ENCODE peak calls at places on chromosomes 16 and 17, in seven cellular contexts. M is HEK293T, H is H1, A is K562, O is HCT116, Z is GM12878, Q is HepG2. L is an unnamed sample.

GRCh38 chr17:28747046-28747691 is 3.4 kb downstream of the TRAF4 start:
- DNase-seq in M (no peak), H (no peak), A (peak; percentile 42), O (no peak), Z (no peak), Q (no peak), L (no peak)

GRCh38 chr17:49290690-49291326 is 60.2 kb upstream of the PHOSPHO1 start:
- DNase-seq in M (peak; percentile 49), H (no peak), A (peak; percentile 46), O (peak; percentile 8), Z (no peak), Q (peak; percentile 28), L (no peak)

GRCh38 chr16:89618114-89618999 is 4.9 kb downstream of the DPEP1 start:
- DNase-seq in M (no peak), H (no peak), A (no peak), O (no peak), Z (no peak), Q (no peak), L (no peak)

GRCh38 chr17:32588982-32589381 is 102.2 kb downstream of the CDK5R1 start:
- DNase-seq in M (peak; percentile 24), H (no peak), A (peak; percentile 23), O (peak; percentile 12), Z (no peak), Q (peak; percentile 11), L (peak; percentile 46)

GRCh38 chr16:87949071-87949744 is 2.0 kb upstream of the BANP start:
- DNase-seq in M (no peak), H (no peak), A (no peak), O (no peak), Z (no peak), Q (peak; percentile 81), L (no peak)

GRCh38 chr16:79286646-79287423 is 313.7 kb downstream of the MAF start:
- DNase-seq in M (no peak), H (no peak), A (no peak), O (no peak), Z (peak; percentile 49), Q (no peak), L (peak; percentile 41)

GRCh38 chr17:36525113-36525512 is 9.6 kb downstream of the MYO19 start:
- DNase-seq in M (no peak), H (no peak), A (no peak), O (no peak), Z (no peak), Q (no peak), L (no peak)

GRCh38 chr17:8963017-8963416 is 2.5 kb downstream of the PIK3R5 start:
- DNase-seq in M (no peak), H (no peak), A (no peak), O (no peak), Z (no peak), Q (no peak), L (no peak)

GRCh38 chr17:65173284-65173793 is 36.2 kb downstream of the RGS9 start:
- DNase-seq in M (no peak), H (no peak), A (peak; percentile 89), O (no peak), Z (no peak), Q (no peak), L (no peak)

GRCh38 chr16:23302045-23302956 is at the start of gene SCNN1B:
- DNase-seq in M (peak; percentile 39), H (no peak), A (no peak), O (no peak), Z (no peak), Q (no peak), L (peak; percentile 58)

GRCh38 chr16:89444151-89444723 is 46.1 kb downstream of the ANKRD11 start:
- DNase-seq in M (no peak), H (no peak), A (no peak), O (no peak), Z (no peak), Q (no peak), L (no peak)

GRCh38 chr16:29784157-29784556 is 6.1 kb downstream of the ZG16 start:
- DNase-seq in M (no peak), H (no peak), A (no peak), O (no peak), Z (no peak), Q (no peak), L (no peak)

GRCh38 chr17:69358688-69359596 is 32.0 kb upstream of the ABCA5 start:
- DNase-seq in M (no peak), H (peak; percentile 21), A (no peak), O (peak; percentile 26), Z (peak; percentile 4), Q (peak; percentile 44), L (peak; percentile 55)

GRCh38 chr16:85970712-85971220 is 71.8 kb downstream of the IRF8 start:
- DNase-seq in M (no peak), H (no peak), A (no peak), O (no peak), Z (no peak), Q (no peak), L (no peak)

GRCh38 chr16:66161942-66162341 is 204.5 kb upstream of the CDH5 start:
- DNase-seq in M (no peak), H (no peak), A (no peak), O (peak; percentile 16), Z (no peak), Q (no peak), L (no peak)

GRCh38 chr16:84774810-84775209 is 45.0 kb upstream of the CRISPLD2 start:
- DNase-seq in M (no peak), H (no peak), A (no peak), O (no peak), Z (no peak), Q (no peak), L (no peak)

GRCh38 chr16:46974352-46974751 is 878 bp upstream of the DNAJA2 start:
- DNase-seq in M (peak; percentile 22), H (no peak), A (peak; percentile 35), O (no peak), Z (peak; percentile 35), Q (peak; percentile 54), L (no peak)

GRCh38 chr17:58376472-58376921 is 24.5 kb upstream of the SUPT4H1 start:
- DNase-seq in M (no peak), H (no peak), A (no peak), O (no peak), Z (no peak), Q (no peak), L (no peak)

GRCh38 chr17:81684442-81684911 is 666 bp downstream of the HGS start:
- DNase-seq in M (no peak), H (no peak), A (no peak), O (no peak), Z (no peak), Q (peak; percentile 44), L (no peak)

GRCh38 chr17:34764716-34765115 is 185.3 kb downstream of the TMEM132E start:
- DNase-seq in M (no peak), H (no peak), A (no peak), O (no peak), Z (no peak), Q (no peak), L (no peak)

GRCh38 chr17:75649687-75650086 is 16.5 kb downstream of the SMIM5 start:
- DNase-seq in M (no peak), H (no peak), A (no peak), O (no peak), Z (no peak), Q (no peak), L (no peak)

GRCh38 chr17:47225436-47225858 is 16.3 kb downstream of the MYL4 start:
- DNase-seq in M (no peak), H (no peak), A (no peak), O (peak; percentile 58), Z (no peak), Q (peak; percentile 45), L (no peak)

GRCh38 chr17:57732062-57732461 is 13.0 kb downstream of the CCDC182 start:
- DNase-seq in M (no peak), H (no peak), A (no peak), O (no peak), Z (no peak), Q (peak; percentile 33), L (no peak)

GRCh38 chr16:28319476-28320022 is 27.2 kb downstream of the SBK1 start:
- DNase-seq in M (no peak), H (no peak), A (no peak), O (no peak), Z (no peak), Q (no peak), L (no peak)
- TF ChIP-seq SP1 in M (no peak), H (no peak), A (no peak), O (no peak), Z (no peak), Q (no peak), L (no peak)

GRCh38 chr17:7744416-7744815 is 26.9 kb downstream of the DNAH2 start:
- DNase-seq in M (no peak), H (no peak), A (no peak), O (no peak), Z (no peak), Q (no peak), L (no peak)
- TF ChIP-seq SP1 in M (no peak), H (no peak), A (no peak), O (no peak), Z (no peak), Q (no peak), L (no peak)

GRCh38 chr17:77509089-77509488 is 368.3 kb downstream of the SEC14L1 start:
- DNase-seq in M (no peak), H (no peak), A (no peak), O (no peak), Z (no peak), Q (no peak), L (no peak)

GRCh38 chr17:77511514-77512061 is 370.8 kb downstream of the SEC14L1 start:
- DNase-seq in M (no peak), H (no peak), A (no peak), O (no peak), Z (no peak), Q (no peak), L (no peak)

GRCh38 chr17:77512062-77512946 is 371.5 kb downstream of the SEC14L1 start:
- DNase-seq in M (no peak), H (no peak), A (no peak), O (no peak), Z (no peak), Q (peak; percentile 99), L (no peak)

GRCh38 chr17:77509599-77509998 is 368.8 kb downstream of the SEC14L1 start:
- DNase-seq in M (no peak), H (no peak), A (no peak), O (no peak), Z (no peak), Q (no peak), L (no peak)

DNA sequence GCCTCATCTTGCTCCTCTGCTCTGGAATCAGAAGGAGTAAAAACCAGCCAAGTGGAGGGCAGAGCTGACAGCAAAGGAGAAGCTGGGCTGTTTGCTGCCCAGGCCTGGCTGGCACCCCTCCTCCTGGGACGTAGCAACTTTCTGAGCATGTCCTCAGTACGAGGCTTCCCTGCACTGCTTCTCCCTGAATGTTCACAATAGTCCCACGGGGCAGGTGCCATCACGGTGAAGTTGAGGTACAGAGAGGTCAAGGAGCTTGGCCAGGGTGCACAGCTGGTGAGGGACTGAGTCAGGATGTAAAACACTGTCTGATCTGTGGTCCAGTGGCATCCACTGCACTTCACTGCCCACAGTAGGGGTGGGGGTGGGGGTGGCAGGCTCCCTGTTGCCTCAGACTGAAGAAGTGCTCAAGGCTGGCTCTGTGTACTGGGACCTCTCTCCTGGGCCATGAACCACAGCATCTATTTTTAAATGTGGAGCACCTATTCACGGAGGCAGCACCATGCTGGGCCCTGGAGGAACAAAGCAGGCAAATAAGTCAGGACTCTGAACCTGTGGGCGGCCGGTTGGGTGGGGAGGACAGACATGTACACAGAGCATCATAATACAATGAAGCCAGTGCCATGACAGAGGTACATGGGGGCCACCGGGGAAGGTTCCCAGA is 369.5 kb downstream of the SEC14L1 start:
- DNase-seq in M (no peak), H (no peak), A (no peak), O (no peak), Z (no peak), Q (no peak), L (peak; percentile 5)
- TF ChIP-seq SP1 in M (no peak), H (no peak), A (no peak), O (no peak), Z (no peak), Q (no peak), L (no peak)

GRCh38 chr17:11742891-11743290 is 144.6 kb downstream of the DNAH9 start:
- DNase-seq in M (no peak), H (no peak), A (no peak), O (no peak), Z (no peak), Q (no peak), L (no peak)
- TF ChIP-seq SP1 in M (no peak), H (no peak), A (no peak), O (no peak), Z (no peak), Q (no peak), L (no peak)

L was measured in WTC11.